ENCODE peak calls at places on chromosomes 5 and 9, in five cellular contexts. X, G, H, C and O are unnamed samples.

GRCh38 chr5:170477906-170478305 is 25.9 kb upstream of the KCNIP1 start:
- DNase-seq in X (no peak), G (no peak), H (no peak), C (no peak), O (no peak)

GRCh38 chr9:105679406-105680022 is 14.8 kb upstream of the TMEM38B start:
- DNase-seq in X (no peak), G (no peak), H (no peak), C (peak; percentile 19), O (no peak)

GRCh38 chr5:122377023-122377422 is 65.0 kb downstream of the SNCAIP start:
- DNase-seq in X (peak; percentile 22), G (no peak), H (no peak), C (no peak), O (peak; percentile 49)

GRCh38 chr5:62942384-62942783 is 363.8 kb downstream of the LRRC70 start:
- DNase-seq in X (no peak), G (no peak), H (no peak), C (no peak), O (no peak)

GRCh38 chr5:15683332-15683731 is 183.4 kb downstream of the FBXL7 start:
- DNase-seq in X (no peak), G (no peak), H (no peak), C (no peak), O (peak; percentile 50)

GRCh38 chr9:23162789-23163188 is 663.3 kb downstream of the ELAVL2 start:
- DNase-seq in X (no peak), G (no peak), H (no peak), C (no peak), O (no peak)

GRCh38 chr9:100317706-100318105 is 35.0 kb downstream of the TEX10 start:
- DNase-seq in X (peak; percentile 40), G (no peak), H (no peak), C (no peak), O (peak; percentile 68)

GRCh38 chr9:123725389-123725788 is 204.5 kb downstream of the DENND1A start:
- DNase-seq in X (peak; percentile 75), G (no peak), H (peak; percentile 76), C (peak; percentile 40), O (peak; percentile 41)

GRCh38 chr5:1881273-1881586 is 1.5 kb downstream of the IRX4 start:
- DNase-seq in X (no peak), G (no peak), H (no peak), C (no peak), O (no peak)

GRCh38 chr5:170552486-170553122 is 48.8 kb downstream of the KCNIP1 start:
- DNase-seq in X (peak; percentile 8), G (no peak), H (peak; percentile 36), C (peak; percentile 78), O (peak; percentile 89)

GRCh38 chr5:6448622-6449464 is at the start of gene UBE2QL1:
- DNase-seq in X (peak; percentile 29), G (peak; percentile 17), H (no peak), C (no peak), O (peak; percentile 9)

GRCh38 chr9:68625559-68625958 is 79.5 kb upstream of the PIP5K1B start:
- DNase-seq in X (no peak), G (no peak), H (no peak), C (no peak), O (no peak)

GRCh38 chr9:136527721-136528710 is 17.8 kb downstream of the NOTCH1 start:
- DNase-seq in X (peak; percentile 30), G (no peak), H (no peak), C (no peak), O (no peak)

GRCh38 chr5:175246242-175246891 is 197.6 kb downstream of the DRD1 start:
- DNase-seq in X (peak; percentile 85), G (no peak), H (no peak), C (peak; percentile 11), O (peak; percentile 100)

GRCh38 chr5:145922059-145922458 is 14.3 kb upstream of the SH3RF2 start:
- DNase-seq in X (no peak), G (no peak), H (no peak), C (no peak), O (no peak)

GRCh38 chr9:107983191-107983603 is 493.6 kb upstream of the KLF4 start:
- DNase-seq in X (peak; percentile 86), G (no peak), H (no peak), C (no peak), O (peak; percentile 55)

GRCh38 chr5:69414885-69415583 is at the start of gene MARVELD2:
- DNase-seq in X (peak; percentile 64), G (peak; percentile 49), H (no peak), C (peak; percentile 92), O (peak; percentile 54)

GRCh38 chr5:141362719-141363118 is 1.2 kb upstream of the PCDHGA5 start:
- DNase-seq in X (no peak), G (no peak), H (no peak), C (no peak), O (no peak)